ENCODE peak calls at places on chromosome 6, in seven cellular contexts. A, F, B, M, T, K and R are unnamed samples.

GRCh38 chr6:155939253-155939652 is 483.6 kb upstream of the NOX3 start:
- DNase-seq in T (no peak), A (no peak), F (no peak), K (peak; percentile 17), M (no peak), B (no peak), R (peak; percentile 89)

GRCh38 chr6:44956426-44956825 is 371.7 kb upstream of the RUNX2 start:
- DNase-seq in A (no peak), F (no peak), K (no peak), T (peak; percentile 8), B (no peak), M (no peak), R (no peak)

GRCh38 chr6:169723991-169724553 is at the start of gene PHF10:
- DNase-seq in M (no peak), F (peak; percentile 54), T (peak; percentile 62), A (peak; percentile 63), K (no peak), B (peak; percentile 68), R (no peak)

GRCh38 chr6:129575378-129576118 is 134.4 kb downstream of the ARHGAP18 start:
- DNase-seq in M (no peak), B (no peak), T (peak; percentile 76), K (peak; percentile 4), A (no peak), F (peak; percentile 58), R (peak; percentile 45)

GRCh38 chr6:161586866-161587265 is 313.0 kb upstream of the AGPAT4 start:
- DNase-seq in A (no peak), K (no peak), F (no peak), M (no peak), B (no peak), T (no peak), R (peak; percentile 8)

GRCh38 chr6:111806561-111807497 is 66.4 kb downstream of the FYN start:
- DNase-seq in M (peak; percentile 51), T (no peak), A (no peak), F (no peak), B (no peak), K (no peak), R (no peak)

GRCh38 chr6:593139-593906 is 63.6 kb downstream of the HUS1B start:
- DNase-seq in B (no peak), F (peak; percentile 64), K (peak; percentile 54), A (peak; percentile 87), T (peak; percentile 79), M (peak; percentile 79), R (peak; percentile 66)

GRCh38 chr6:55998586-55998985 is 123.2 kb upstream of the BMP5 start:
- DNase-seq in K (no peak), M (no peak), F (no peak), A (no peak), B (no peak), T (peak; percentile 32), R (no peak)

GRCh38 chr6:30481213-30481964 is 7.9 kb upstream of the HLA-E start:
- DNase-seq in T (no peak), F (no peak), K (no peak), M (no peak), B (peak; percentile 26), A (no peak), R (no peak)

GRCh38 chr6:114718716-114719270 is 376.0 kb upstream of the HS3ST5 start:
- DNase-seq in K (no peak), T (no peak), M (no peak), A (no peak), F (no peak), B (no peak), R (no peak)

GRCh38 chr6:124868476-124868875 is 93.8 kb upstream of the RNF217 start:
- DNase-seq in M (no peak), A (no peak), K (no peak), F (no peak), B (no peak), T (peak; percentile 14), R (no peak)

GRCh38 chr6:163986313-163986712 is 571.8 kb downstream of the QKI start:
- DNase-seq in B (no peak), K (no peak), F (no peak), M (no peak), A (no peak), T (no peak), R (no peak)

GRCh38 chr6:14966111-14966901 is 279.6 kb upstream of the JARID2 start:
- DNase-seq in T (peak; percentile 20), K (no peak), F (peak; percentile 40), A (no peak), M (no peak), B (no peak), R (no peak)

GRCh38 chr6:144216668-144217218 is 66.4 kb downstream of the STX11 start:
- DNase-seq in M (no peak), B (no peak), A (no peak), K (no peak), T (no peak), F (no peak), R (no peak)

GRCh38 chr6:155351273-155352129 is 37.2 kb upstream of the TFB1M start:
- DNase-seq in M (no peak), B (no peak), K (no peak), T (no peak), A (no peak), F (no peak), R (no peak)

GRCh38 chr6:84280030-84280429 is 52.6 kb upstream of the CEP162 start:
- DNase-seq in M (no peak), T (peak; percentile 93), A (no peak), B (no peak), F (peak; percentile 75), K (no peak), R (no peak)

GRCh38 chr6:135397172-135397952 is 100.2 kb downstream of the AHI1 start:
- DNase-seq in T (no peak), M (no peak), B (no peak), F (no peak), K (no peak), A (no peak), R (no peak)

GRCh38 chr6:146355521-146356100 is 188.0 kb upstream of the RAB32 start:
- DNase-seq in T (no peak), B (no peak), M (no peak), K (no peak), F (no peak), A (no peak), R (no peak)

GRCh38 chr6:70385931-70386330 is 27.4 kb upstream of the FAM135A start:
- DNase-seq in M (no peak), F (no peak), K (no peak), A (no peak), T (no peak), B (no peak), R (no peak)

GRCh38 chr6:159984268-159984786 is 15.4 kb downstream of the IGF2R start:
- DNase-seq in T (peak; percentile 77), F (no peak), A (no peak), M (no peak), B (no peak), K (no peak), R (no peak)

GRCh38 chr6:161139766-161140553 is 133.9 kb downstream of the AGPAT4 start:
- DNase-seq in M (peak; percentile 42), K (no peak), F (peak; percentile 15), B (no peak), T (peak; percentile 26), A (peak; percentile 68), R (peak; percentile 19)

GRCh38 chr6:6657085-6657819 is 68.7 kb downstream of the LY86 start:
- DNase-seq in F (no peak), A (no peak), B (no peak), T (no peak), M (no peak), K (no peak), R (no peak)